ENCODE peak calls at places on chromosome 3, in nine cellular contexts. M is lung; K is psoas muscle; W is CD4-positive, alpha-beta memory T cell; F is mucosa of descending colon; T is ovary; A is GM23338; L is mammary epithelial cell; Z is mesendoderm. S is an unnamed sample. For H3K4me1, the result is how much of the 10 kb centered on the place peaks cover.

GRCh38 chr3:126395846-126396513 is 1.3 kb downstream of the CFAP100 start:
- DNase-seq in M (no peak), K (no peak), W (no peak), F (no peak), T (no peak), A (no peak), L (no peak), Z (no peak), S (peak)

GRCh38 chr3:151770941-151771340 is 37.2 kb downstream of the AADACL2 start:
- DNase-seq in M (peak), K (peak), W (no peak), F (peak), T (peak), A (no peak), L (no peak), Z (no peak), S (peak)

GRCh38 chr3:179464296-179465092 is 13.2 kb upstream of the GNB4 start:
- DNase-seq in M (no peak), K (no peak), W (no peak), F (no peak), T (no peak), A (peak), L (peak), Z (peak), S (no peak)

GRCh38 chr3:12464181-12464580 is 20.1 kb upstream of the TSEN2 start:
- DNase-seq in M (no peak), K (no peak), W (no peak), F (no peak), T (no peak), A (no peak), L (no peak), Z (no peak), S (no peak)

GRCh38 chr3:197541756-197542539 is 13.8 kb downstream of the BDH1 start:
- DNase-seq in M (no peak), K (peak), W (no peak), F (no peak), T (peak), A (peak), L (no peak), Z (peak), S (peak)

GRCh38 chr3:98602078-98602678 is 8.8 kb upstream of the CPOX start:
- DNase-seq in M (no peak), K (no peak), W (peak), F (no peak), T (no peak), A (peak), L (peak), Z (peak), S (peak)

GRCh38 chr3:32256206-32256605 is 17.7 kb downstream of the CMTM8 start:
- DNase-seq in M (no peak), K (no peak), W (no peak), F (no peak), T (no peak), A (no peak), L (peak), Z (no peak), S (no peak)

GRCh38 chr3:111534701-111535100 is 7.3 kb upstream of the CD96 start:
- DNase-seq in M (no peak), K (no peak), W (no peak), F (no peak), T (no peak), A (no peak), L (peak), Z (no peak), S (peak)

GRCh38 chr3:82509951-82510603 is 748.6 kb upstream of the GBE1 start:
- DNase-seq in M (no peak), K (no peak), W (no peak), F (no peak), T (no peak), A (no peak), L (peak), Z (no peak), S (no peak)

GRCh38 chr3:45464336-45464809 is 76.0 kb downstream of the LARS2 start:
- DNase-seq in M (no peak), K (no peak), W (peak), F (peak), T (no peak), A (peak), L (no peak), Z (peak), S (no peak)

GRCh38 chr3:37150621-37151020 is 23.8 kb downstream of the LRRFIP2 start:
- DNase-seq in M (no peak), K (no peak), W (no peak), F (no peak), T (no peak), A (no peak), L (no peak), Z (no peak), S (no peak)

GRCh38 chr3:10419637-10420232 is 85.7 kb downstream of the ATP2B2 start:
- DNase-seq in M (no peak), K (no peak), W (peak), F (no peak), T (no peak), A (no peak), L (no peak), Z (no peak), S (no peak)

GRCh38 chr3:10768995-10769394 is 47.0 kb upstream of the SLC6A11 start:
- DNase-seq in M (no peak), K (no peak), W (no peak), F (no peak), T (no peak), A (no peak), L (no peak), Z (no peak), S (no peak)

GRCh38 chr3:74648102-74648501 is 33.6 kb upstream of the CNTN3 start:
- DNase-seq in M (no peak), K (no peak), W (no peak), F (no peak), T (no peak), A (no peak), L (no peak), Z (no peak), S (no peak)

GRCh38 chr3:190205739-190206138 is 85.0 kb upstream of the P3H2 start:
- DNase-seq in M (no peak), K (no peak), W (no peak), F (no peak), T (no peak), A (no peak), L (peak), Z (no peak), S (peak)

GRCh38 chr3:161510510-161511260 is 14.1 kb downstream of the OTOL1 start:
- DNase-seq in M (no peak), K (no peak), W (no peak), F (no peak), T (no peak), A (no peak), L (no peak), Z (peak), S (no peak)

GRCh38 chr3:59820352-59820934 is 770.6 kb upstream of the CFAP20DC start:
- DNase-seq in M (no peak), K (no peak), W (no peak), F (no peak), T (no peak), A (no peak), L (peak), Z (no peak), S (peak)

GRCh38 chr3:120072867-120073525 is 21.3 kb downstream of the GSK3B start:
- DNase-seq in M (no peak), K (no peak), W (no peak), F (no peak), T (no peak), A (peak), L (no peak), Z (peak), S (no peak)

GRCh38 chr3:179318876-179319275 is 4.0 kb upstream of the ZNF639 start:
- DNase-seq in M (no peak), K (no peak), W (no peak), F (no peak), T (no peak), A (no peak), L (peak), Z (no peak), S (no peak)

GRCh38 chr3:18656866-18657265 is 231.7 kb upstream of the SATB1 start:
- DNase-seq in M (no peak), K (no peak), W (no peak), F (no peak), T (no peak), A (no peak), L (no peak), Z (no peak), S (peak)

GRCh38 chr3:141261472-141262171 is 30.0 kb downstream of the PXYLP1 start:
- DNase-seq in M (no peak), K (no peak), W (no peak), F (no peak), T (no peak), A (no peak), L (no peak), Z (no peak), S (no peak)

GRCh38 chr3:141959921-141960554 is 83.6 kb downstream of the ATP1B3 start:
- DNase-seq in M (no peak), K (no peak), W (no peak), F (no peak), T (no peak), A (no peak), L (peak), Z (no peak), S (no peak)

GRCh38 chr3:133855772-133856171 is 39.9 kb downstream of the RAB6B start:
- DNase-seq in M (no peak), K (no peak), W (no peak), F (no peak), T (no peak), A (no peak), L (no peak), Z (peak), S (peak)

GRCh38 chr3:41975421-41976103 is 13.7 kb upstream of the ULK4 start:
- DNase-seq in M (no peak), K (no peak), W (no peak), F (no peak), T (no peak), A (no peak), L (no peak), Z (no peak), S (no peak)

GRCh38 chr3:53688066-53688465 is 158.2 kb downstream of the CHDH start:
- DNase-seq in M (no peak), K (no peak), W (no peak), F (no peak), T (no peak), A (no peak), L (no peak), Z (no peak), S (no peak)

GRCh38 chr3:69121513-69121912 is 882 bp downstream of the LMOD3 start:
- DNase-seq in M (no peak), K (no peak), W (no peak), F (no peak), T (no peak), A (no peak), L (no peak), Z (no peak), S (no peak)

GRCh38 chr3:152159328-152159727 is 109.4 kb upstream of the MBNL1 start:
- DNase-seq in M (no peak), K (no peak), W (no peak), F (no peak), T (no peak), A (no peak), L (no peak), Z (no peak), S (peak)

GRCh38 chr3:170350515-170351413 is 6.8 kb upstream of the SKIL start:
- DNase-seq in M (no peak), K (no peak), W (no peak), F (no peak), T (no peak), A (no peak), L (no peak), Z (no peak), S (no peak)

GRCh38 chr3:118808743-118809142 is 225.9 kb downstream of the IGSF11 start:
- DNase-seq in M (no peak), K (no peak), W (no peak), F (no peak), T (no peak), A (peak), L (no peak), Z (peak), S (no peak)

GRCh38 chr3:118811333-118811732 is 223.3 kb downstream of the IGSF11 start:
- DNase-seq in M (no peak), K (no peak), W (no peak), F (no peak), T (no peak), A (no peak), L (no peak), Z (no peak), S (no peak)

GRCh38 chr3:118806423-118806822 is 228.2 kb downstream of the IGSF11 start:
- DNase-seq in M (no peak), K (no peak), W (no peak), F (no peak), T (no peak), A (no peak), L (no peak), Z (no peak), S (no peak)

GRCh38 chr3:118810499-118811035 is 224.1 kb downstream of the IGSF11 start:
- DNase-seq in M (no peak), K (no peak), W (no peak), F (no peak), T (no peak), A (no peak), L (no peak), Z (peak), S (no peak)

GRCh38 chr3:118809696-118810498 is 224.7 kb downstream of the IGSF11 start:
- DNase-seq in M (no peak), K (no peak), W (no peak), F (no peak), T (no peak), A (no peak), L (no peak), Z (no peak), S (no peak)
- H3K4me3 ChIP-seq in M (no peak), K (no peak), W (no peak), F (no peak), T (no peak), A (no peak), L (no peak), Z (no peak), S (no peak)

GRCh38 chr3:14274999-14275961 is 96.7 kb downstream of the LSM3 start:
- DNase-seq in M (no peak), K (no peak), W (no peak), F (no peak), T (no peak), A (peak), L (no peak), Z (peak), S (peak)
- H3K4me1 ChIP-seq in M (under half), K (under half), W (under half), F (under half), T (under half), A (under half), L (under half), Z (under half), S (under half)

DNA sequence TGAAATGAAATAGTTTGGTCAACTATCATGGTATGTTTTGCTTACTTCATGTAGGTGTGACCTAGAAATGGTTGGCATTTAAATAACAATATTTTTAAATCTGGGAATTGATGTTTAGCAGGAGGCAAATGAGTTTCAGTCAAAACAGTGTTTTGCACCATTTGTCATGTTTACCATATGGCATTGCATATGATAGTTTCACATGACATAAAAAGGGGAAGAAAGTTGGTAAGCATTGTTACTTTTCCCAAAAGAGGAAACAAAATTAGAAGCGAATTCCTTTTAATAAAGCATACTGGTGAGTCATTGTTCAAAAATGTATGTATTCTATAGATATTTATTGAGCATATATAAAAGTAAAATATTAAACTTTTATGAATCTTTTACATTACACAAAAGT is 2.3 kb downstream of the RNF13 start:
- DNase-seq in M (no peak), K (no peak), W (no peak), F (no peak), T (no peak), A (no peak), L (no peak), Z (no peak), S (no peak)
- H3K4me3 ChIP-seq in M (no peak), K (peak), W (no peak), F (no peak), T (no peak), A (peak), L (peak), Z (no peak), S (no peak)

GRCh38 chr3:185716436-185717090 is 108.3 kb downstream of the IGF2BP2 start:
- DNase-seq in M (no peak), K (no peak), W (no peak), F (no peak), T (no peak), A (peak), L (no peak), Z (peak), S (no peak)

GRCh38 chr3:185714085-185714484 is 110.8 kb downstream of the IGF2BP2 start:
- DNase-seq in M (no peak), K (no peak), W (no peak), F (no peak), T (no peak), A (no peak), L (no peak), Z (no peak), S (no peak)

GRCh38 chr3:185717121-185717520 is 107.7 kb downstream of the IGF2BP2 start:
- DNase-seq in M (no peak), K (no peak), W (no peak), F (no peak), T (no peak), A (no peak), L (peak), Z (no peak), S (peak)

GRCh38 chr3:185713015-185713414 is 111.8 kb downstream of the IGF2BP2 start:
- DNase-seq in M (no peak), K (no peak), W (no peak), F (no peak), T (no peak), A (no peak), L (no peak), Z (no peak), S (no peak)

DNA sequence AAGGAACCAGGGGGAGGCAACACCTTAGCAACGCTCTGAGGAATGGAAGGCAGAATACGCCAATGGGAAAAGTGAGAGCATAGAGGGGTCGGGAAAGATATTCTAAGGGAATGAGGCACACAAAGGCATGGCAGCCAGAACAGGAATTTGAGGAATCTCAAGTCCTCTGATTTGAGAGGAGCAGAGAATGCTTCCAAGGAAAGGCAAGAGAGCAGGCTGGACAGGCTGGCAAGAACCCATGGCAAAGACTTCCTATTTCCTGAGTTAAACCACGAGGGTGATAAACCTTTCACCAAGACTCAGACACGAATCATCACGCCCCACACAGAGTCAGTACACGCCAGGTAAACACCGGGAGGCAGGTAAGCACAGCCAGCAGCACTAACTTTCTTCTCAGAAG is 109.8 kb downstream of the IGF2BP2 start:
- DNase-seq in M (no peak), K (no peak), W (no peak), F (no peak), T (no peak), A (peak), L (peak), Z (peak), S (peak)
- H3K4me1 ChIP-seq in M (under half), K (under half), W (under half), F (under half), T (under half), A (half or more), L (half or more), Z (under half), S (under half)

GRCh38 chr3:186070550-186070949 is 38.3 kb downstream of the ETV5 start:
- DNase-seq in M (no peak), K (no peak), W (no peak), F (no peak), T (no peak), A (no peak), L (no peak), Z (no peak), S (no peak)

GRCh38 chr3:186070996-186071395 is 37.9 kb downstream of the ETV5 start:
- DNase-seq in M (no peak), K (no peak), W (no peak), F (no peak), T (no peak), A (no peak), L (no peak), Z (no peak), S (no peak)

GRCh38 chr3:186070123-186070522 is 38.8 kb downstream of the ETV5 start:
- DNase-seq in M (no peak), K (no peak), W (no peak), F (no peak), T (no peak), A (no peak), L (no peak), Z (no peak), S (no peak)

GRCh38 chr3:186068243-186068552 is 40.7 kb downstream of the ETV5 start:
- DNase-seq in M (no peak), K (no peak), W (no peak), F (no peak), T (no peak), A (no peak), L (no peak), Z (no peak), S (no peak)

DNA sequence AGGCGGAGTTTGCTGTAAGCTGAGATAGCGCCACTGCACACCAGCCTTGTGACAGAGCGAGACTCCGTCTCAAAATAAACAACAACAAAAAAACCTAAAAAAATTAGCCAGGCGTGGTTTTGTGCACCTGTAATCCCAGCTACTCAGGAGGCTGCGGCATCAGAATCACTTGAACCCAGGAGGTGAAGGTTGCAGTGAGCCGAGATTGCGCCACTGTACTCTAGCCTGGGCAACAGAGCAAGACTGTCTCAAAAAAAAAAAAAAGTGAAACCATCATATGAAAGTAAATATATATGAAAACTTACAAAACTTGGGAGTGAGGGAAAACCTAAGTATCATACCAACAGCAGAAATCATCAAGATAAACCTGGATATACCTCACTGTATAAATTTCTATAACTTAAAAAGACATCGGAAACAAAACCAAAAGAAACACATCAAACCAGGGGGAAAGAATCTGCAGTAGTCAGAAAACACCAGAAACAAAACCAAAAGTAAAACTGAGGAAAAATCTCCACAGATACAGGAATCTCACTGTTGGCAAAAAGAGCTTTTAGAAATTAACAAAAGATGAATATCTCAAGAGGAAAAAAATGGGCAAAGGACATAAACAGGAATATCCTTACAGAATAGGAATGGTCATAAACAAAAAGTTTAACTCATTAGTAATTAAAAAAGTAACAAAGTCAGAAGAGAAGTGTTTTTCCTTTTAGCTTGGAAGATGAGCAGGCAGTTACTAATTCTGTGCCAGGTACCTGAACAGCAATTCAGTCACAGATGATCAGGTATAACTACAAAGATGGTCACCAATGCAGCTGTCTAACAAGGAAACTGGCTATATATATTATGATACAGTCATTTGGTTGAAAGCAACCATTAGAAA is 41.3 kb downstream of the ETV5 start:
- DNase-seq in M (no peak), K (no peak), W (no peak), F (no peak), T (no peak), A (no peak), L (no peak), Z (no peak), S (no peak)
- H3K4me3 ChIP-seq in M (no peak), K (no peak), W (no peak), F (no peak), T (no peak), A (no peak), L (no peak), Z (no peak), S (no peak)

GRCh38 chr3:96200897-96201296 is 613.5 kb upstream of the EPHA6 start:
- DNase-seq in M (no peak), K (no peak), W (no peak), F (peak), T (no peak), A (no peak), L (no peak), Z (no peak), S (no peak)

GRCh38 chr3:96202181-96202580 is 612.2 kb upstream of the EPHA6 start:
- DNase-seq in M (no peak), K (no peak), W (no peak), F (no peak), T (no peak), A (no peak), L (no peak), Z (no peak), S (no peak)

GRCh38 chr3:96201463-96201862 is 612.9 kb upstream of the EPHA6 start:
- DNase-seq in M (no peak), K (no peak), W (no peak), F (no peak), T (no peak), A (no peak), L (no peak), Z (no peak), S (no peak)
- H3K4me1 ChIP-seq in M (under half), K (under half), W (under half), F (under half), T (under half), A (under half), L (under half), Z (under half), S (under half)